ENCODE peak calls at places on chromosomes 12 and 14, in six cellular contexts. M, D, U, I, Y and B are unnamed samples.

GRCh38 chr14:21068521-21069387 is 1.4 kb upstream of the ARHGEF40 start:
- DNase-seq in M (no peak), D (no peak), U (peak; percentile 84), I (peak; percentile 63), Y (peak; percentile 61), B (peak; percentile 70)

GRCh38 chr12:95547522-95548055 is 3.7 kb downstream of the USP44 start:
- DNase-seq in M (no peak), D (no peak), U (peak; percentile 54), I (peak; percentile 63), Y (peak; percentile 66), B (peak; percentile 24)

GRCh38 chr12:49949866-49950265 is 671 bp upstream of the AQP2 start:
- DNase-seq in M (peak; percentile 15), D (peak; percentile 8), U (no peak), I (no peak), Y (no peak), B (no peak)

GRCh38 chr12:79826267-79827128 is 108.4 kb downstream of the PPP1R12A start:
- DNase-seq in M (no peak), D (no peak), U (peak; percentile 8), I (no peak), Y (no peak), B (no peak)

GRCh38 chr14:68208218-68208617 is 388.6 kb downstream of the RAD51B start:
- DNase-seq in M (no peak), D (no peak), U (no peak), I (no peak), Y (peak; percentile 50), B (no peak)

GRCh38 chr14:32724864-32725550 is 213.7 kb upstream of the NPAS3 start:
- DNase-seq in M (no peak), D (no peak), U (no peak), I (peak; percentile 85), Y (peak; percentile 79), B (peak; percentile 92)

GRCh38 chr12:96590970-96591369 is 101.6 kb downstream of the CFAP54 start:
- DNase-seq in M (no peak), D (no peak), U (no peak), I (no peak), Y (no peak), B (no peak)

GRCh38 chr14:77376380-77376770 is 519 bp downstream of the TMED8 start:
- DNase-seq in M (peak; percentile 63), D (peak; percentile 70), U (peak; percentile 43), I (no peak), Y (peak; percentile 13), B (peak; percentile 25)

GRCh38 chr14:90275820-90276219 is 19.5 kb downstream of the PSMC1 start:
- DNase-seq in M (no peak), D (no peak), U (no peak), I (peak; percentile 80), Y (no peak), B (peak; percentile 53)

GRCh38 chr14:48690349-48690748 is 895.8 kb downstream of the RPS29 start:
- DNase-seq in M (no peak), D (no peak), U (peak; percentile 13), I (no peak), Y (no peak), B (no peak)

GRCh38 chr14:45246633-45247173 is 6.3 kb downstream of the MIS18BP1 start:
- DNase-seq in M (no peak), D (no peak), U (no peak), I (no peak), Y (no peak), B (no peak)

GRCh38 chr12:118103601-118104382 is at the start of gene VSIG10:
- DNase-seq in M (peak; percentile 63), D (peak; percentile 91), U (peak; percentile 81), I (peak; percentile 51), Y (peak; percentile 57), B (peak; percentile 52)

GRCh38 chr14:45198551-45198950 is 54.5 kb downstream of the MIS18BP1 start:
- DNase-seq in M (no peak), D (no peak), U (no peak), I (peak; percentile 78), Y (peak; percentile 22), B (peak; percentile 75)

GRCh38 chr14:52678591-52678990 is 16.8 kb downstream of the ERO1A start:
- DNase-seq in M (no peak), D (no peak), U (no peak), I (peak; percentile 8), Y (no peak), B (no peak)
- TF ChIP-seq CTCF in M (peak; percentile 62), D (peak; percentile 28), U (peak; percentile 47), I (peak; percentile 38), Y (peak; percentile 37), B (peak; percentile 48)

DNA sequence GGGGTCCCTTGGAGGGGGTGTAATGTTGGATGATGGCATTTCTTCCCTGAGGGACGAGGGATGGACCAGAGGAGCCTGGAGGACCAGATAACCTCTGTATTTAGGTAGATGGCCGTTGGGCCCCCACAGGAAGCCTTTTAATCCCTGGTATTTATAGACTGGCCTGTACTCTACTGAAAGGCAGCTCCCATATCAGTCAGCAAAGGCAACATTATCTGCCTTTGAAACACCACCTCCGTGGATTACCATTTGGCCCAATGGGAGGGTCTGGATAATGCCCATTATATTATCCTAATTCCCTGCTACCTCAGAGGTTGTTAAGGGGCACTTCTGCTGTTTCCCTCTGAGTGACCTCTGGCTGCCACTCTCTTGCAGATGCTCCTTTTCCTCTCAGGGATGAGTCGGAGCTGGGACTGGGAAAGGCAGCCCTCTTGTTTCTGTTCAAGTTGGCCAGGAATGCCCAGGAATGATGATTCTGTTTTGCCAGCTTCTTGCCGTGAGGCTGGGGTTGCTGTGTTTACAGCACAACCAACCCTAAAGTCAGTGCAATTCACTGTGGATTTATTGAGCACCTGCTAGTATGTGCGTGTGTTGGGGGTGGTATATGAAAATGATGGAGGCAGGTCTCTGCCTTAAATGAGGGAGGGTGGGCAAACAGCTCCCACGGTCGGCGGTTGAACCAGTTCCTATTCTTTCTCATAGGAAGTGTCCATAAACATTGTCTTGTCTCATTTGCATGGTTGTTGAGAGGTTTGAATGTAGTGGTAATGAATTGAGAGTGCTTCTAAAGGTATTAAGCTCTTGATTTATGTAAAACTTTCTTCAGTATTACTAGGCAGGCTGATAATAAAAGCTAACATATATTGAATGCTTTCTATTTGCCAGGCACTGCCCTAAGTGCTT is 18.1 kb downstream of the SUSD6 start:
- DNase-seq in M (no peak), D (no peak), U (peak; percentile 35), I (no peak), Y (no peak), B (no peak)
- H3K4me3 ChIP-seq in M (no peak overlapping the region), D (no peak overlapping the region), U (no peak overlapping the region), I (no peak overlapping the region), Y (no peak overlapping the region), B (no peak overlapping the region)

DNA sequence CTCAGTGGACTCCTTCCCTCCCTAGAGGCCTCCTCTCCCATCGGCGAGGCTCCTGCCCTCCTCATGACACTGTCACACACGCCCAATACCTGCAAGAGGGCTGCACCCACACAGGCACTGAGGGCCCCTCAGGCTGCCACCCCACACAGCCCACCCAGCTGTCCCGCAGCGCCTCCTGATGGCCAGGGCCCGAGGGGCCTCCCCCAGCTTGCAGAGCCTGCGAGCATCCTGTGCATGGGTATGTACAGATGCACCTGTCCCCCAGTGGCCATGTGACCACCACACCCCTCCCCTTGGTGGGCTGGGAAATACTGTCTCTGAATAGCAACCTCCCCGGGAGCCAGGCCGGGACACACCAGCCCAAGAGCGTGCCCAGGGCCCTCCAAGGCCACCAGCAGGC is 19.0 kb upstream of the NUDT14 start:
- DNase-seq in M (no peak), D (no peak), U (no peak), I (no peak), Y (no peak), B (no peak)
- TF ChIP-seq CTCF in M (no peak), D (no peak), U (peak; percentile 20), I (no peak), Y (no peak), B (no peak)

GRCh38 chr14:93115920-93116675 is at the start of gene ITPK1:
- DNase-seq in M (no peak), D (peak; percentile 86), U (peak; percentile 92), I (peak; percentile 34), Y (peak; percentile 38), B (peak; percentile 66)

GRCh38 chr14:93116676-93117200 is 1.0 kb upstream of the ITPK1 start:
- DNase-seq in M (no peak), D (no peak), U (no peak), I (peak; percentile 4), Y (no peak), B (no peak)

GRCh38 chr14:93114068-93114710 is 1.5 kb downstream of the ITPK1 start:
- DNase-seq in M (no peak), D (no peak), U (peak; percentile 26), I (no peak), Y (no peak), B (no peak)

GRCh38 chr14:93114713-93115068 is 1.0 kb downstream of the ITPK1 start:
- DNase-seq in M (no peak), D (no peak), U (peak; percentile 42), I (no peak), Y (no peak), B (no peak)

GRCh38 chr14:93115069-93115919 is 431 bp downstream of the ITPK1 start:
- DNase-seq in M (peak; percentile 90), D (peak; percentile 97), U (peak; percentile 93), I (peak; percentile 72), Y (peak; percentile 76), B (peak; percentile 73)
- H3K4me3 ChIP-seq in M (peak overlapping the region; percentile 90), D (peak overlapping the region; percentile 72), U (peak overlapping the region; percentile 100), I (peak overlapping the region; percentile 62), Y (peak overlapping the region; percentile 67), B (peak overlapping the region; percentile 60)

GRCh38 chr12:70989232-70989631 is 68.7 kb upstream of the PTPRR start:
- DNase-seq in M (no peak), D (no peak), U (no peak), I (peak; percentile 53), Y (peak; percentile 43), B (peak; percentile 54)
- TF ChIP-seq CTCF in M (no peak), D (no peak), U (no peak), I (no peak), Y (no peak), B (no peak)

DNA sequence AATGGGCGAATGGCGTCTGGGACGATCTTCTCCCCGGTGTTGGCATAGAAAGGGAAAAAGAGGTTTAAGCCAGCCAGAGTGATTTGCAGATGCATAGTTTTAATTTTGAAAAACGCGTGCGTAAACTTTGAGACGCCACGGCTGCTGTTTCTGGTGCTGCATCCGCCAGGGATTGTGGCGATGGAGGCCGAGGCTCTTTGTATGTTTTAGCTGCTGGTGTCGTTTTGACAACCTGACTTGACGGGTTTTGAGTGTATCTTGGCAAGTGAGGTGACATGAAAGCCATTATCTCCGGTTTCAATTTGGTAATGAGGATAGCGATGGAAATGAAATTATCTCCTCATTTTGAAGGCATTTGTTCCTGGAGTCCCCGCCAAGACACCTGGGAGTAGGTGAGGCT is 1.6 kb downstream of the PTGDR start:
- DNase-seq in M (no peak), D (no peak), U (no peak), I (no peak), Y (no peak), B (no peak)
- H3K4me3 ChIP-seq in M (no peak overlapping the region), D (peak overlapping the region; percentile 47), U (peak overlapping the region; percentile 63), I (peak overlapping the region; percentile 57), Y (peak overlapping the region; percentile 13), B (peak overlapping the region; percentile 13)

GRCh38 chr12:13100882-13101769 is 2.3 kb downstream of the GSG1 start:
- DNase-seq in M (peak; percentile 71), D (peak; percentile 96), U (peak; percentile 94), I (peak; percentile 96), Y (peak; percentile 96), B (peak; percentile 96)
- TF ChIP-seq CTCF in M (no peak), D (no peak), U (no peak), I (no peak), Y (no peak), B (no peak)